ENCODE peak calls at places on chromosomes 16 and 17, in four cellular contexts. V, F, P and U are unnamed samples.

GRCh38 chr17:13582776-13583414 is 18.8 kb downstream of the HS3ST3A1 start:
- DNase-seq in V (no peak), F (no peak), P (no peak), U (no peak)

GRCh38 chr16:76653390-76654026 is 376.3 kb downstream of the CNTNAP4 start:
- DNase-seq in V (peak), F (no peak), P (peak), U (no peak)

GRCh38 chr16:86748643-86749042 is 170.3 kb downstream of the FOXL1 start:
- DNase-seq in V (peak), F (no peak), P (no peak), U (no peak)

GRCh38 chr17:73494096-73494954 is 149.9 kb downstream of the SDK2 start:
- DNase-seq in V (no peak), F (no peak), P (no peak), U (no peak)

GRCh38 chr17:66146394-66146793 is 45.5 kb downstream of the CEP112 start:
- DNase-seq in V (no peak), F (no peak), P (no peak), U (no peak)

GRCh38 chr17:79960788-79961522 is 74.7 kb downstream of the TBC1D16 start:
- DNase-seq in V (no peak), F (no peak), P (no peak), U (no peak)

GRCh38 chr17:44922136-44922535 is 6.8 kb upstream of the GFAP start:
- DNase-seq in V (no peak), F (no peak), P (no peak), U (no peak)

GRCh38 chr17:71869293-71869692 is 251.5 kb upstream of the SOX9 start:
- DNase-seq in V (no peak), F (no peak), P (no peak), U (no peak)

GRCh38 chr17:57544834-57545463 is 200.2 kb downstream of the CCDC182 start:
- DNase-seq in V (no peak), F (no peak), P (no peak), U (no peak)

GRCh38 chr16:53022374-53022773 is 30.3 kb downstream of the CHD9NB start:
- DNase-seq in V (peak), F (no peak), P (peak), U (no peak)

GRCh38 chr17:18139949-18140348 is 31.4 kb downstream of the MYO15A start:
- DNase-seq in V (peak), F (no peak), P (no peak), U (no peak)